ENCODE peak calls at places on chromosomes 13 and 19, in seven cellular contexts. One of them, this sample, is unnamed.

GRCh38 chr13:79937311-79938243 is 403.3 kb downstream of the SPRY2 start:
- DNase-seq in activated CD4-positive, alpha-beta T cell treated with anti-CD3 and anti-CD28 coated beads, Interleukin-2, amount 10 ng/mL, durations not matched to agents 7 days and 5 days: no peak
- DNase-seq in GDM1: no peak
- DNase-seq in stimulated activated CD4-positive, alpha-beta T cell treated with anti-CD3 and anti-CD28 coated beads, Interleukin-1b, Interleukin-23, amount 100 ng/mL, for 1 hour: no peak
- DNase-seq in aorta: no peak
- DNase-seq in stimulated activated naive B cell treated with anti-CD40 and anti-IgM and Interleukin-4, amounts not matched to agents 10 μg/mL and 1 μg/mL and 100 μg/mL, for 72 hours: no peak
- DNase-seq in HTR-8/SVneo: no peak
- DNase-seq in this sample: no peak

GRCh38 chr13:113746143-113746525 is 12.9 kb upstream of the TMEM255B start:
- DNase-seq in HTR-8/SVneo: no peak
- DNase-seq in stimulated activated naive B cell treated with anti-CD40 and anti-IgM and Interleukin-4, amounts not matched to agents 10 μg/mL and 1 μg/mL and 100 μg/mL, for 72 hours: no peak
- DNase-seq in aorta: no peak
- DNase-seq in activated CD4-positive, alpha-beta T cell treated with anti-CD3 and anti-CD28 coated beads, Interleukin-2, amount 10 ng/mL, durations not matched to agents 7 days and 5 days: no peak
- DNase-seq in stimulated activated CD4-positive, alpha-beta T cell treated with anti-CD3 and anti-CD28 coated beads, Interleukin-1b, Interleukin-23, amount 100 ng/mL, for 1 hour: no peak
- DNase-seq in GDM1: no peak
- DNase-seq in this sample: no peak

GRCh38 chr19:7533281-7533819 is 2.2 kb upstream of the PNPLA6 start:
- DNase-seq in stimulated activated naive B cell treated with anti-CD40 and anti-IgM and Interleukin-4, amounts not matched to agents 10 μg/mL and 1 μg/mL and 100 μg/mL, for 72 hours: no peak
- DNase-seq in stimulated activated CD4-positive, alpha-beta T cell treated with anti-CD3 and anti-CD28 coated beads, Interleukin-1b, Interleukin-23, amount 100 ng/mL, for 1 hour: no peak
- DNase-seq in GDM1: no peak
- DNase-seq in activated CD4-positive, alpha-beta T cell treated with anti-CD3 and anti-CD28 coated beads, Interleukin-2, amount 10 ng/mL, durations not matched to agents 7 days and 5 days: no peak
- DNase-seq in aorta: peak
- DNase-seq in HTR-8/SVneo: no peak
- DNase-seq in this sample: no peak

GRCh38 chr13:113836917-113837553 is 26.8 kb downstream of the GAS6 start:
- DNase-seq in GDM1: peak
- DNase-seq in stimulated activated CD4-positive, alpha-beta T cell treated with anti-CD3 and anti-CD28 coated beads, Interleukin-1b, Interleukin-23, amount 100 ng/mL, for 1 hour: no peak
- DNase-seq in stimulated activated naive B cell treated with anti-CD40 and anti-IgM and Interleukin-4, amounts not matched to agents 10 μg/mL and 1 μg/mL and 100 μg/mL, for 72 hours: no peak
- DNase-seq in aorta: peak
- DNase-seq in activated CD4-positive, alpha-beta T cell treated with anti-CD3 and anti-CD28 coated beads, Interleukin-2, amount 10 ng/mL, durations not matched to agents 7 days and 5 days: no peak
- DNase-seq in HTR-8/SVneo: peak
- DNase-seq in this sample: no peak

GRCh38 chr13:37618554-37618953 is 20.0 kb upstream of the POSTN start:
- DNase-seq in activated CD4-positive, alpha-beta T cell treated with anti-CD3 and anti-CD28 coated beads, Interleukin-2, amount 10 ng/mL, durations not matched to agents 7 days and 5 days: no peak
- DNase-seq in stimulated activated CD4-positive, alpha-beta T cell treated with anti-CD3 and anti-CD28 coated beads, Interleukin-1b, Interleukin-23, amount 100 ng/mL, for 1 hour: no peak
- DNase-seq in GDM1: no peak
- DNase-seq in HTR-8/SVneo: no peak
- DNase-seq in aorta: no peak
- DNase-seq in stimulated activated naive B cell treated with anti-CD40 and anti-IgM and Interleukin-4, amounts not matched to agents 10 μg/mL and 1 μg/mL and 100 μg/mL, for 72 hours: no peak
- DNase-seq in this sample: no peak

GRCh38 chr13:110107568-110108347 is 199.2 kb downstream of the COL4A1 start:
- DNase-seq in GDM1: no peak
- DNase-seq in stimulated activated naive B cell treated with anti-CD40 and anti-IgM and Interleukin-4, amounts not matched to agents 10 μg/mL and 1 μg/mL and 100 μg/mL, for 72 hours: no peak
- DNase-seq in HTR-8/SVneo: no peak
- DNase-seq in stimulated activated CD4-positive, alpha-beta T cell treated with anti-CD3 and anti-CD28 coated beads, Interleukin-1b, Interleukin-23, amount 100 ng/mL, for 1 hour: no peak
- DNase-seq in activated CD4-positive, alpha-beta T cell treated with anti-CD3 and anti-CD28 coated beads, Interleukin-2, amount 10 ng/mL, durations not matched to agents 7 days and 5 days: no peak
- DNase-seq in aorta: no peak
- DNase-seq in this sample: no peak

GRCh38 chr19:47663435-47663910 is 49.7 kb upstream of the EHD2 start:
- DNase-seq in HTR-8/SVneo: no peak
- DNase-seq in GDM1: no peak
- DNase-seq in stimulated activated naive B cell treated with anti-CD40 and anti-IgM and Interleukin-4, amounts not matched to agents 10 μg/mL and 1 μg/mL and 100 μg/mL, for 72 hours: no peak
- DNase-seq in activated CD4-positive, alpha-beta T cell treated with anti-CD3 and anti-CD28 coated beads, Interleukin-2, amount 10 ng/mL, durations not matched to agents 7 days and 5 days: no peak
- DNase-seq in stimulated activated CD4-positive, alpha-beta T cell treated with anti-CD3 and anti-CD28 coated beads, Interleukin-1b, Interleukin-23, amount 100 ng/mL, for 1 hour: no peak
- DNase-seq in aorta: no peak
- DNase-seq in this sample: no peak

GRCh38 chr13:93398167-93398566 is 171.6 kb downstream of the GPC6 start:
- DNase-seq in aorta: no peak
- DNase-seq in stimulated activated CD4-positive, alpha-beta T cell treated with anti-CD3 and anti-CD28 coated beads, Interleukin-1b, Interleukin-23, amount 100 ng/mL, for 1 hour: no peak
- DNase-seq in GDM1: no peak
- DNase-seq in stimulated activated naive B cell treated with anti-CD40 and anti-IgM and Interleukin-4, amounts not matched to agents 10 μg/mL and 1 μg/mL and 100 μg/mL, for 72 hours: no peak
- DNase-seq in HTR-8/SVneo: no peak
- DNase-seq in activated CD4-positive, alpha-beta T cell treated with anti-CD3 and anti-CD28 coated beads, Interleukin-2, amount 10 ng/mL, durations not matched to agents 7 days and 5 days: no peak
- DNase-seq in this sample: no peak

GRCh38 chr19:16342002-16342715 is 17.5 kb downstream of the KLF2 start:
- DNase-seq in GDM1: no peak
- DNase-seq in stimulated activated CD4-positive, alpha-beta T cell treated with anti-CD3 and anti-CD28 coated beads, Interleukin-1b, Interleukin-23, amount 100 ng/mL, for 1 hour: no peak
- DNase-seq in stimulated activated naive B cell treated with anti-CD40 and anti-IgM and Interleukin-4, amounts not matched to agents 10 μg/mL and 1 μg/mL and 100 μg/mL, for 72 hours: peak
- DNase-seq in activated CD4-positive, alpha-beta T cell treated with anti-CD3 and anti-CD28 coated beads, Interleukin-2, amount 10 ng/mL, durations not matched to agents 7 days and 5 days: peak
- DNase-seq in aorta: peak
- DNase-seq in HTR-8/SVneo: no peak
- DNase-seq in this sample: no peak

GRCh38 chr13:98406475-98406874 is 170.4 kb downstream of the STK24 start:
- DNase-seq in stimulated activated naive B cell treated with anti-CD40 and anti-IgM and Interleukin-4, amounts not matched to agents 10 μg/mL and 1 μg/mL and 100 μg/mL, for 72 hours: no peak
- DNase-seq in GDM1: no peak
- DNase-seq in activated CD4-positive, alpha-beta T cell treated with anti-CD3 and anti-CD28 coated beads, Interleukin-2, amount 10 ng/mL, durations not matched to agents 7 days and 5 days: no peak
- DNase-seq in HTR-8/SVneo: no peak
- DNase-seq in stimulated activated CD4-positive, alpha-beta T cell treated with anti-CD3 and anti-CD28 coated beads, Interleukin-1b, Interleukin-23, amount 100 ng/mL, for 1 hour: no peak
- DNase-seq in aorta: no peak
- DNase-seq in this sample: no peak

GRCh38 chr13:100269837-100270236 is 180.9 kb downstream of the PCCA start:
- DNase-seq in aorta: peak
- DNase-seq in stimulated activated CD4-positive, alpha-beta T cell treated with anti-CD3 and anti-CD28 coated beads, Interleukin-1b, Interleukin-23, amount 100 ng/mL, for 1 hour: no peak
- DNase-seq in HTR-8/SVneo: no peak
- DNase-seq in stimulated activated naive B cell treated with anti-CD40 and anti-IgM and Interleukin-4, amounts not matched to agents 10 μg/mL and 1 μg/mL and 100 μg/mL, for 72 hours: no peak
- DNase-seq in GDM1: no peak
- DNase-seq in activated CD4-positive, alpha-beta T cell treated with anti-CD3 and anti-CD28 coated beads, Interleukin-2, amount 10 ng/mL, durations not matched to agents 7 days and 5 days: no peak
- DNase-seq in this sample: no peak

GRCh38 chr13:78035500-78035899 is 116.9 kb upstream of the EDNRB start:
- DNase-seq in aorta: no peak
- DNase-seq in GDM1: no peak
- DNase-seq in stimulated activated naive B cell treated with anti-CD40 and anti-IgM and Interleukin-4, amounts not matched to agents 10 μg/mL and 1 μg/mL and 100 μg/mL, for 72 hours: no peak
- DNase-seq in activated CD4-positive, alpha-beta T cell treated with anti-CD3 and anti-CD28 coated beads, Interleukin-2, amount 10 ng/mL, durations not matched to agents 7 days and 5 days: no peak
- DNase-seq in stimulated activated CD4-positive, alpha-beta T cell treated with anti-CD3 and anti-CD28 coated beads, Interleukin-1b, Interleukin-23, amount 100 ng/mL, for 1 hour: no peak
- DNase-seq in HTR-8/SVneo: no peak
- DNase-seq in this sample: no peak

GRCh38 chr13:48629282-48629681 is 24.4 kb upstream of the CYSLTR2 start:
- DNase-seq in stimulated activated CD4-positive, alpha-beta T cell treated with anti-CD3 and anti-CD28 coated beads, Interleukin-1b, Interleukin-23, amount 100 ng/mL, for 1 hour: no peak
- DNase-seq in stimulated activated naive B cell treated with anti-CD40 and anti-IgM and Interleukin-4, amounts not matched to agents 10 μg/mL and 1 μg/mL and 100 μg/mL, for 72 hours: no peak
- DNase-seq in HTR-8/SVneo: no peak
- DNase-seq in aorta: no peak
- DNase-seq in GDM1: no peak
- DNase-seq in activated CD4-positive, alpha-beta T cell treated with anti-CD3 and anti-CD28 coated beads, Interleukin-2, amount 10 ng/mL, durations not matched to agents 7 days and 5 days: no peak
- DNase-seq in this sample: no peak

GRCh38 chr13:100895656-100896055 is 221.1 kb upstream of the TMTC4 start:
- DNase-seq in stimulated activated CD4-positive, alpha-beta T cell treated with anti-CD3 and anti-CD28 coated beads, Interleukin-1b, Interleukin-23, amount 100 ng/mL, for 1 hour: no peak
- DNase-seq in HTR-8/SVneo: no peak
- DNase-seq in activated CD4-positive, alpha-beta T cell treated with anti-CD3 and anti-CD28 coated beads, Interleukin-2, amount 10 ng/mL, durations not matched to agents 7 days and 5 days: no peak
- DNase-seq in stimulated activated naive B cell treated with anti-CD40 and anti-IgM and Interleukin-4, amounts not matched to agents 10 μg/mL and 1 μg/mL and 100 μg/mL, for 72 hours: no peak
- DNase-seq in aorta: no peak
- DNase-seq in GDM1: no peak
- DNase-seq in this sample: no peak

GRCh38 chr13:19927117-19927734 is 31.3 kb upstream of the ZMYM2 start:
- DNase-seq in GDM1: no peak
- DNase-seq in HTR-8/SVneo: peak
- DNase-seq in stimulated activated CD4-positive, alpha-beta T cell treated with anti-CD3 and anti-CD28 coated beads, Interleukin-1b, Interleukin-23, amount 100 ng/mL, for 1 hour: no peak
- DNase-seq in stimulated activated naive B cell treated with anti-CD40 and anti-IgM and Interleukin-4, amounts not matched to agents 10 μg/mL and 1 μg/mL and 100 μg/mL, for 72 hours: no peak
- DNase-seq in aorta: no peak
- DNase-seq in activated CD4-positive, alpha-beta T cell treated with anti-CD3 and anti-CD28 coated beads, Interleukin-2, amount 10 ng/mL, durations not matched to agents 7 days and 5 days: no peak
- DNase-seq in this sample: no peak

GRCh38 chr13:35478384-35479222 is 2.1 kb upstream of the MAB21L1 start:
- DNase-seq in activated CD4-positive, alpha-beta T cell treated with anti-CD3 and anti-CD28 coated beads, Interleukin-2, amount 10 ng/mL, durations not matched to agents 7 days and 5 days: no peak
- DNase-seq in stimulated activated naive B cell treated with anti-CD40 and anti-IgM and Interleukin-4, amounts not matched to agents 10 μg/mL and 1 μg/mL and 100 μg/mL, for 72 hours: no peak
- DNase-seq in stimulated activated CD4-positive, alpha-beta T cell treated with anti-CD3 and anti-CD28 coated beads, Interleukin-1b, Interleukin-23, amount 100 ng/mL, for 1 hour: no peak
- DNase-seq in aorta: no peak
- DNase-seq in GDM1: no peak
- DNase-seq in HTR-8/SVneo: no peak
- DNase-seq in this sample: peak

GRCh38 chr19:44598880-44599279 is 14.5 kb upstream of the IGSF23 start:
- DNase-seq in stimulated activated naive B cell treated with anti-CD40 and anti-IgM and Interleukin-4, amounts not matched to agents 10 μg/mL and 1 μg/mL and 100 μg/mL, for 72 hours: no peak
- DNase-seq in GDM1: no peak
- DNase-seq in stimulated activated CD4-positive, alpha-beta T cell treated with anti-CD3 and anti-CD28 coated beads, Interleukin-1b, Interleukin-23, amount 100 ng/mL, for 1 hour: no peak
- DNase-seq in aorta: no peak
- DNase-seq in activated CD4-positive, alpha-beta T cell treated with anti-CD3 and anti-CD28 coated beads, Interleukin-2, amount 10 ng/mL, durations not matched to agents 7 days and 5 days: no peak
- DNase-seq in HTR-8/SVneo: no peak
- DNase-seq in this sample: no peak

GRCh38 chr19:55406869-55407624 is 541 bp downstream of the UBE2S start:
- DNase-seq in stimulated activated CD4-positive, alpha-beta T cell treated with anti-CD3 and anti-CD28 coated beads, Interleukin-1b, Interleukin-23, amount 100 ng/mL, for 1 hour: no peak
- DNase-seq in HTR-8/SVneo: no peak
- DNase-seq in GDM1: no peak
- DNase-seq in stimulated activated naive B cell treated with anti-CD40 and anti-IgM and Interleukin-4, amounts not matched to agents 10 μg/mL and 1 μg/mL and 100 μg/mL, for 72 hours: no peak
- DNase-seq in activated CD4-positive, alpha-beta T cell treated with anti-CD3 and anti-CD28 coated beads, Interleukin-2, amount 10 ng/mL, durations not matched to agents 7 days and 5 days: peak
- DNase-seq in aorta: peak
- DNase-seq in this sample: no peak

GRCh38 chr19:33558846-33559245 is 37.3 kb upstream of the PEPD start:
- DNase-seq in stimulated activated CD4-positive, alpha-beta T cell treated with anti-CD3 and anti-CD28 coated beads, Interleukin-1b, Interleukin-23, amount 100 ng/mL, for 1 hour: no peak
- DNase-seq in stimulated activated naive B cell treated with anti-CD40 and anti-IgM and Interleukin-4, amounts not matched to agents 10 μg/mL and 1 μg/mL and 100 μg/mL, for 72 hours: no peak
- DNase-seq in aorta: no peak
- DNase-seq in HTR-8/SVneo: no peak
- DNase-seq in activated CD4-positive, alpha-beta T cell treated with anti-CD3 and anti-CD28 coated beads, Interleukin-2, amount 10 ng/mL, durations not matched to agents 7 days and 5 days: no peak
- DNase-seq in GDM1: no peak
- DNase-seq in this sample: no peak

GRCh38 chr19:21221653-21222052 is 79.8 kb downstream of the ZNF431 start:
- DNase-seq in aorta: no peak
- DNase-seq in stimulated activated CD4-positive, alpha-beta T cell treated with anti-CD3 and anti-CD28 coated beads, Interleukin-1b, Interleukin-23, amount 100 ng/mL, for 1 hour: no peak
- DNase-seq in GDM1: no peak
- DNase-seq in activated CD4-positive, alpha-beta T cell treated with anti-CD3 and anti-CD28 coated beads, Interleukin-2, amount 10 ng/mL, durations not matched to agents 7 days and 5 days: no peak
- DNase-seq in stimulated activated naive B cell treated with anti-CD40 and anti-IgM and Interleukin-4, amounts not matched to agents 10 μg/mL and 1 μg/mL and 100 μg/mL, for 72 hours: no peak
- DNase-seq in HTR-8/SVneo: no peak
- DNase-seq in this sample: no peak

GRCh38 chr19:4172861-4173473 is 9.4 kb downstream of the SIRT6 start:
- DNase-seq in HTR-8/SVneo: peak
- DNase-seq in aorta: peak
- DNase-seq in stimulated activated CD4-positive, alpha-beta T cell treated with anti-CD3 and anti-CD28 coated beads, Interleukin-1b, Interleukin-23, amount 100 ng/mL, for 1 hour: peak
- DNase-seq in stimulated activated naive B cell treated with anti-CD40 and anti-IgM and Interleukin-4, amounts not matched to agents 10 μg/mL and 1 μg/mL and 100 μg/mL, for 72 hours: no peak
- DNase-seq in GDM1: no peak
- DNase-seq in activated CD4-positive, alpha-beta T cell treated with anti-CD3 and anti-CD28 coated beads, Interleukin-2, amount 10 ng/mL, durations not matched to agents 7 days and 5 days: peak
- DNase-seq in this sample: peak

GRCh38 chr19:45177817-45178261 is at the start of gene TRAPPC6A:
- DNase-seq in GDM1: peak
- DNase-seq in stimulated activated CD4-positive, alpha-beta T cell treated with anti-CD3 and anti-CD28 coated beads, Interleukin-1b, Interleukin-23, amount 100 ng/mL, for 1 hour: no peak
- DNase-seq in stimulated activated naive B cell treated with anti-CD40 and anti-IgM and Interleukin-4, amounts not matched to agents 10 μg/mL and 1 μg/mL and 100 μg/mL, for 72 hours: no peak
- DNase-seq in HTR-8/SVneo: no peak
- DNase-seq in activated CD4-positive, alpha-beta T cell treated with anti-CD3 and anti-CD28 coated beads, Interleukin-2, amount 10 ng/mL, durations not matched to agents 7 days and 5 days: no peak
- DNase-seq in aorta: no peak
- DNase-seq in this sample: no peak

GRCh38 chr13:98397221-98397620 is 179.7 kb downstream of the STK24 start:
- DNase-seq in activated CD4-positive, alpha-beta T cell treated with anti-CD3 and anti-CD28 coated beads, Interleukin-2, amount 10 ng/mL, durations not matched to agents 7 days and 5 days: no peak
- DNase-seq in HTR-8/SVneo: no peak
- DNase-seq in aorta: no peak
- DNase-seq in GDM1: no peak
- DNase-seq in stimulated activated naive B cell treated with anti-CD40 and anti-IgM and Interleukin-4, amounts not matched to agents 10 μg/mL and 1 μg/mL and 100 μg/mL, for 72 hours: no peak
- DNase-seq in stimulated activated CD4-positive, alpha-beta T cell treated with anti-CD3 and anti-CD28 coated beads, Interleukin-1b, Interleukin-23, amount 100 ng/mL, for 1 hour: no peak
- DNase-seq in this sample: no peak

GRCh38 chr19:49528211-49528771 is 488 bp downstream of the RCN3 start:
- DNase-seq in GDM1: no peak
- DNase-seq in HTR-8/SVneo: no peak
- DNase-seq in aorta: peak
- DNase-seq in stimulated activated naive B cell treated with anti-CD40 and anti-IgM and Interleukin-4, amounts not matched to agents 10 μg/mL and 1 μg/mL and 100 μg/mL, for 72 hours: no peak
- DNase-seq in stimulated activated CD4-positive, alpha-beta T cell treated with anti-CD3 and anti-CD28 coated beads, Interleukin-1b, Interleukin-23, amount 100 ng/mL, for 1 hour: no peak
- DNase-seq in activated CD4-positive, alpha-beta T cell treated with anti-CD3 and anti-CD28 coated beads, Interleukin-2, amount 10 ng/mL, durations not matched to agents 7 days and 5 days: no peak
- DNase-seq in this sample: no peak

GRCh38 chr19:14004619-14005380 is 1.3 kb downstream of the RFX1 start:
- DNase-seq in activated CD4-positive, alpha-beta T cell treated with anti-CD3 and anti-CD28 coated beads, Interleukin-2, amount 10 ng/mL, durations not matched to agents 7 days and 5 days: no peak
- DNase-seq in GDM1: no peak
- DNase-seq in stimulated activated CD4-positive, alpha-beta T cell treated with anti-CD3 and anti-CD28 coated beads, Interleukin-1b, Interleukin-23, amount 100 ng/mL, for 1 hour: no peak
- DNase-seq in stimulated activated naive B cell treated with anti-CD40 and anti-IgM and Interleukin-4, amounts not matched to agents 10 μg/mL and 1 μg/mL and 100 μg/mL, for 72 hours: peak
- DNase-seq in aorta: peak
- DNase-seq in HTR-8/SVneo: no peak
- DNase-seq in this sample: no peak

GRCh38 chr13:34567558-34567957 is 374.5 kb upstream of the NBEA start:
- DNase-seq in stimulated activated naive B cell treated with anti-CD40 and anti-IgM and Interleukin-4, amounts not matched to agents 10 μg/mL and 1 μg/mL and 100 μg/mL, for 72 hours: no peak
- DNase-seq in aorta: no peak
- DNase-seq in stimulated activated CD4-positive, alpha-beta T cell treated with anti-CD3 and anti-CD28 coated beads, Interleukin-1b, Interleukin-23, amount 100 ng/mL, for 1 hour: no peak
- DNase-seq in HTR-8/SVneo: no peak
- DNase-seq in activated CD4-positive, alpha-beta T cell treated with anti-CD3 and anti-CD28 coated beads, Interleukin-2, amount 10 ng/mL, durations not matched to agents 7 days and 5 days: no peak
- DNase-seq in GDM1: no peak
- DNase-seq in this sample: no peak

This sample was measured in neuronal stem cell.